ENCODE peak calls at places on chromosomes 4 and X, in nine cellular contexts. M, W, P, E, D, A, Z, S and U are unnamed samples.

GRCh38 chr4:101020956-101021355 is 326.4 kb downstream of the PPP3CA start:
- DNase-seq in M (no peak), W (peak), P (no peak), E (peak), D (no peak), A (peak), Z (no peak), S (no peak), U (no peak)

GRCh38 chr4:152950402-152951274 is 14.5 kb downstream of the FHDC1 start:
- DNase-seq in M (no peak), W (no peak), P (no peak), E (no peak), D (no peak), A (no peak), Z (no peak), S (no peak), U (no peak)

GRCh38 chr4:25884040-25884788 is 21.4 kb upstream of the SEL1L3 start:
- DNase-seq in M (no peak), W (peak), P (no peak), E (peak), D (no peak), A (peak), Z (no peak), S (peak), U (no peak)

GRCh38 chr4:163111588-163111987 is 55.1 kb downstream of the NAF1 start:
- DNase-seq in M (no peak), W (no peak), P (no peak), E (peak), D (no peak), A (peak), Z (no peak), S (no peak), U (no peak)

GRCh38 chrX:64867217-64867616 is 109.0 kb downstream of the ZC4H2 start:
- DNase-seq in M (no peak), W (no peak), P (no peak), E (no peak), D (no peak), A (no peak), Z (no peak), S (no peak), U (no peak)

GRCh38 chrX:38927592-38927991 is 126.3 kb downstream of the MID1IP1 start:
- DNase-seq in M (no peak), W (no peak), P (no peak), E (no peak), D (no peak), A (no peak), Z (no peak), S (no peak), U (no peak)

GRCh38 chrX:17459596-17459995 is 84.6 kb downstream of the NHS start:
- DNase-seq in M (no peak), W (peak), P (no peak), E (peak), D (no peak), A (peak), Z (no peak), S (peak), U (no peak)

GRCh38 chr4:40811886-40812857 is 62.4 kb downstream of the NSUN7 start:
- DNase-seq in M (no peak), W (peak), P (no peak), E (peak), D (no peak), A (no peak), Z (no peak), S (no peak), U (no peak)

GRCh38 chr4:149264093-149264733 is 551.4 kb downstream of the IQCM start:
- DNase-seq in M (no peak), W (peak), P (peak), E (peak), D (peak), A (peak), Z (peak), S (no peak), U (no peak)

GRCh38 chrX:100745806-100746537 is 14.1 kb upstream of the SYTL4 start:
- DNase-seq in M (no peak), W (no peak), P (no peak), E (no peak), D (no peak), A (no peak), Z (no peak), S (no peak), U (no peak)

GRCh38 chrX:2629316-2630168 is 61.6 kb upstream of the CD99 start:
- DNase-seq in M (no peak), W (no peak), P (no peak), E (no peak), D (no peak), A (no peak), Z (no peak), S (no peak), U (no peak)

GRCh38 chr4:86816463-86817107 is 32.6 kb downstream of the SLC10A6 start:
- DNase-seq in M (no peak), W (peak), P (no peak), E (peak), D (no peak), A (no peak), Z (no peak), S (peak), U (no peak)

GRCh38 chrX:47862680-47863079 is 26.0 kb downstream of the ZNF81 start:
- DNase-seq in M (no peak), W (no peak), P (no peak), E (no peak), D (no peak), A (no peak), Z (no peak), S (no peak), U (no peak)

GRCh38 chrX:40736170-40736505 is 796 bp upstream of the MED14 start:
- DNase-seq in M (no peak), W (no peak), P (no peak), E (no peak), D (peak), A (no peak), Z (no peak), S (no peak), U (no peak)

GRCh38 chrX:79524642-79525041 is 157.5 kb upstream of the ITM2A start:
- DNase-seq in M (no peak), W (no peak), P (no peak), E (no peak), D (no peak), A (no peak), Z (no peak), S (no peak), U (no peak)

GRCh38 chr4:40998680-40999358 is 215.5 kb downstream of the APBB2 start:
- DNase-seq in M (no peak), W (peak), P (no peak), E (no peak), D (no peak), A (peak), Z (no peak), S (no peak), U (no peak)

GRCh38 chr4:157806176-157806575 is 366.6 kb downstream of the GASK1B start:
- DNase-seq in M (no peak), W (no peak), P (no peak), E (no peak), D (no peak), A (no peak), Z (no peak), S (no peak), U (no peak)

GRCh38 chr4:186557061-186557460 is 1.7 kb upstream of the MTNR1A start:
- DNase-seq in M (no peak), W (peak), P (no peak), E (no peak), D (no peak), A (peak), Z (no peak), S (no peak), U (no peak)

GRCh38 chr4:26958925-26959653 is 98.4 kb downstream of the STIM2 start:
- DNase-seq in M (no peak), W (no peak), P (no peak), E (no peak), D (no peak), A (no peak), Z (no peak), S (no peak), U (no peak)

GRCh38 chr4:113050361-113050760 is 908 bp downstream of the ANK2 start:
- DNase-seq in M (no peak), W (no peak), P (no peak), E (no peak), D (no peak), A (no peak), Z (no peak), S (no peak), U (no peak)

GRCh38 chr4:101724093-101724492 is 66.4 kb upstream of the BANK1 start:
- DNase-seq in M (no peak), W (no peak), P (no peak), E (no peak), D (no peak), A (no peak), Z (no peak), S (no peak), U (no peak)

GRCh38 chrX:129719931-129720520 is 18.8 kb upstream of the XPNPEP2 start:
- DNase-seq in M (no peak), W (peak), P (no peak), E (no peak), D (no peak), A (no peak), Z (no peak), S (no peak), U (no peak)

GRCh38 chrX:65034641-65035450 is 58.6 kb upstream of the ZC4H2 start:
- DNase-seq in M (peak), W (peak), P (peak), E (peak), D (peak), A (peak), Z (peak), S (peak), U (peak)

GRCh38 chrX:1440506-1440905 is 12.2 kb downstream of the ASMTL start:
- DNase-seq in M (no peak), W (no peak), P (no peak), E (no peak), D (no peak), A (no peak), Z (no peak), S (no peak), U (no peak)

GRCh38 chr4:140748171-140748570 is 8.0 kb downstream of the TBC1D9 start:
- DNase-seq in M (no peak), W (no peak), P (no peak), E (no peak), D (no peak), A (no peak), Z (no peak), S (no peak), U (no peak)

GRCh38 chr4:86927843-86928395 is 6.9 kb upstream of the AFF1 start:
- DNase-seq in M (no peak), W (peak), P (peak), E (peak), D (no peak), A (peak), Z (no peak), S (peak), U (no peak)

GRCh38 chrX:149267878-149268813 is 237.0 kb downstream of the IDS start:
- DNase-seq in M (no peak), W (no peak), P (no peak), E (no peak), D (no peak), A (no peak), Z (no peak), S (no peak), U (no peak)

GRCh38 chr4:144709159-144709558 is 63.2 kb downstream of the HHIP start:
- DNase-seq in M (no peak), W (peak), P (no peak), E (peak), D (no peak), A (peak), Z (no peak), S (no peak), U (no peak)

GRCh38 chr4:1960170-1960825 is 48.5 kb downstream of the NELFA start:
- DNase-seq in M (no peak), W (peak), P (no peak), E (peak), D (no peak), A (peak), Z (no peak), S (no peak), U (no peak)

GRCh38 chr4:96558466-96558865 is 718.6 kb downstream of the PDHA2 start:
- DNase-seq in M (no peak), W (no peak), P (no peak), E (no peak), D (no peak), A (peak), Z (no peak), S (no peak), U (no peak)

GRCh38 chr4:113278324-113278934 is 229.0 kb downstream of the ANK2 start:
- DNase-seq in M (no peak), W (peak), P (peak), E (peak), D (peak), A (peak), Z (peak), S (no peak), U (peak)

GRCh38 chrX:9561199-9561598 is 96.3 kb downstream of the TBL1X start:
- DNase-seq in M (no peak), W (no peak), P (no peak), E (no peak), D (no peak), A (no peak), Z (no peak), S (no peak), U (no peak)

GRCh38 chr4:110106946-110107325 is 91.5 kb downstream of the ELOVL6 start:
- DNase-seq in M (no peak), W (peak), P (no peak), E (peak), D (no peak), A (peak), Z (no peak), S (no peak), U (peak)

GRCh38 chr4:21593268-21594002 is 355.1 kb downstream of the KCNIP4 start:
- DNase-seq in M (no peak), W (no peak), P (no peak), E (no peak), D (no peak), A (no peak), Z (peak), S (peak), U (no peak)

GRCh38 chrX:124211312-124211942 is 121.0 kb upstream of the TEX13D start:
- DNase-seq in M (no peak), W (peak), P (no peak), E (peak), D (no peak), A (no peak), Z (no peak), S (no peak), U (no peak)

GRCh38 chr4:74418063-74418670 is 26.8 kb upstream of the AREG start:
- DNase-seq in M (no peak), W (peak), P (no peak), E (peak), D (no peak), A (peak), Z (no peak), S (peak), U (no peak)

GRCh38 chr4:16706251-16706650 is 192.2 kb downstream of the LDB2 start:
- DNase-seq in M (no peak), W (no peak), P (no peak), E (no peak), D (no peak), A (no peak), Z (no peak), S (no peak), U (no peak)

GRCh38 chr4:57501715-57502114 is 391.5 kb upstream of the IGFBP7 start:
- DNase-seq in M (no peak), W (peak), P (no peak), E (peak), D (no peak), A (peak), Z (no peak), S (no peak), U (no peak)

GRCh38 chr4:122003335-122003734 is 51.5 kb upstream of the TRPC3 start:
- DNase-seq in M (no peak), W (peak), P (peak), E (peak), D (peak), A (peak), Z (peak), S (no peak), U (peak)
- TF ChIP-seq CTCF in M (peak), W (peak), P (peak), E (peak), D (peak), A (peak), Z (peak), S (peak), U (no peak)

GRCh38 chrX:107542500-107542899 is 85.8 kb upstream of the PRPS1 start:
- DNase-seq in M (no peak), W (peak), P (peak), E (peak), D (peak), A (peak), Z (peak), S (no peak), U (no peak)
- TF ChIP-seq CTCF in M (no peak), W (peak), P (peak), E (peak), D (peak), A (peak), Z (peak), S (no peak), U (no peak)

DNA sequence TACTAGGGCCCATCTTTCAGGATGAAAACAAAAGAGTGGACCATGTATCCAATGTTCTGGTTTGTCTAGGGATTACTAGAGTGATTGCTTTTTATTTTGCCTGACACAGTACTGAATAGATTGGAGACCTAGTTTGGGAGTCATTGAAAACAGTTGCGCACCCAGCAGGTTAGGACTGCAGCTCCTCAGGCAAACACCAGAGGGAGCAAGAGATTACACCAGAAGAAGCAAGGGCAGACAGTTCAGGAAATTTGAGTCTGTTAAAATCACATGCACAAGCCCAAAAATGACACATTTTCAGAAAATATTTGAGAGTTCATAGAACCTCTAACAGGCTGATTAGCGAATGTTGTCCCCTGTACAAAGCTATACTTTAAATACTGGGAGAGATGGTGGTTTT is 55.6 kb downstream of the CYLC1 start:
- DNase-seq in M (no peak), W (peak), P (no peak), E (no peak), D (peak), A (no peak), Z (peak), S (no peak), U (peak)
- TF ChIP-seq CTCF in M (peak), W (peak), P (peak), E (peak), D (peak), A (peak), Z (peak), S (peak), U (peak)

GRCh38 chr4:183722738-183723560 is 63.9 kb downstream of the TRAPPC11 start:
- DNase-seq in M (peak), W (peak), P (peak), E (peak), D (peak), A (peak), Z (peak), S (no peak), U (peak)
- TF ChIP-seq CTCF in M (no peak), W (no peak), P (no peak), E (no peak), D (peak), A (no peak), Z (no peak), S (no peak), U (peak)

DNA sequence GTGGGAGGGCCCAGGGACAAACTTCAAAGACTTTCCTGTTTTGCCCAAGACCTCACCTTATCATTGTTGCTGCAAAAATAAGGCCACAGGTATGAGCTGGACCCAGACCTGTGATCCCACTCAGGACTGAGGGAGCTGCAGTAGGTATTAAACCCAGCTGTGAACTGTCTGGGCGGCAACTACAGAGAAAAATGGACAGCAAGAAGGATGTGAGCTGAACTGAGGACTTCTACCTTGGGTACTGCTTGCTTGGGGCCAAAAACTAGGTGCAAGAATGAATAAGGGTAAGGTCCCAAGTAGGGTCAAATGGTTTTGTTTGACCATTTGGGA is 17.8 kb upstream of the GABRA4 start:
- DNase-seq in M (no peak), W (no peak), P (no peak), E (no peak), D (no peak), A (no peak), Z (no peak), S (no peak), U (no peak)
- TF ChIP-seq CTCF in M (no peak), W (no peak), P (no peak), E (no peak), D (no peak), A (no peak), Z (no peak), S (no peak), U (no peak)

GRCh38 chr4:77193511-77194236 is 36.7 kb downstream of the CCNG2 start:
- DNase-seq in M (peak), W (no peak), P (peak), E (no peak), D (no peak), A (no peak), Z (peak), S (no peak), U (peak)

GRCh38 chr4:77193046-77193445 is 36.0 kb downstream of the CCNG2 start:
- DNase-seq in M (no peak), W (no peak), P (no peak), E (no peak), D (no peak), A (no peak), Z (no peak), S (no peak), U (no peak)

GRCh38 chr4:77196866-77197265 is 39.9 kb downstream of the CCNG2 start:
- DNase-seq in M (no peak), W (no peak), P (no peak), E (no peak), D (no peak), A (no peak), Z (no peak), S (no peak), U (peak)

GRCh38 chr4:77194989-77195388 is 38.0 kb downstream of the CCNG2 start:
- DNase-seq in M (no peak), W (no peak), P (no peak), E (no peak), D (no peak), A (no peak), Z (no peak), S (no peak), U (no peak)

GRCh38 chr4:77194366-77194765 is 37.4 kb downstream of the CCNG2 start:
- DNase-seq in M (no peak), W (no peak), P (no peak), E (no peak), D (no peak), A (no peak), Z (no peak), S (no peak), U (peak)
- TF ChIP-seq CTCF in M (no peak), W (no peak), P (no peak), E (no peak), D (no peak), A (no peak), Z (no peak), S (no peak), U (no peak)

GRCh38 chrX:94937491-94937890 is 1263.5 kb downstream of the FAM133A start:
- DNase-seq in M (no peak), W (no peak), P (no peak), E (no peak), D (no peak), A (no peak), Z (no peak), S (no peak), U (no peak)
- TF ChIP-seq CTCF in M (no peak), W (no peak), P (no peak), E (no peak), D (no peak), A (no peak), Z (no peak), S (no peak), U (no peak)

DNA sequence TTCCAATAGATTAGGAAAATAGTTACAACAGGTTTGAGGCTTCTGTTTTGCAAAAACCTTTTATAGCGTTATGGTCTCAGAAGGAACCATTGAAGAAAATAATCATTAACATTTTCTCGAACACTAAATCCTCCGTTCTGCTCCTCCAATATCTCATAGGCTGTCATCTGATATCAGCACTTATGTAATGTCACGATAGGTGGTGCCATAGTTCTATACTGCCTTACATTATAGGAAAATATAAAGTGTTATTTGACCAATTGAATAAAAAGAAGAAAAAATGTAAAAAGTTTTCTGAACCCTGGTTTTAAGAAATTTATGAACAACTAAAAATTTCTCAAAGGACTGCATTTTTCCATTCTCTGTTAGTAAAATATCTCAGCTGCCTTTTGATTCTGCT is 291.4 kb downstream of the RPA4 start:
- DNase-seq in M (no peak), W (no peak), P (no peak), E (no peak), D (no peak), A (no peak), Z (no peak), S (no peak), U (no peak)
- TF ChIP-seq CTCF in M (no peak), W (no peak), P (no peak), E (no peak), D (no peak), A (no peak), Z (peak), S (no peak), U (no peak)

GRCh38 chr4:93788712-93789111 is 39.8 kb upstream of the ATOH1 start:
- DNase-seq in M (no peak), W (peak), P (no peak), E (peak), D (no peak), A (peak), Z (peak), S (no peak), U (peak)

GRCh38 chr4:93791570-93792195 is 36.9 kb upstream of the ATOH1 start:
- DNase-seq in M (no peak), W (peak), P (peak), E (peak), D (peak), A (peak), Z (peak), S (no peak), U (peak)

GRCh38 chr4:93781198-93781597 is 47.4 kb upstream of the ATOH1 start:
- DNase-seq in M (no peak), W (no peak), P (no peak), E (no peak), D (no peak), A (no peak), Z (no peak), S (no peak), U (no peak)

GRCh38 chr4:93786149-93786548 is 42.4 kb upstream of the ATOH1 start:
- DNase-seq in M (no peak), W (no peak), P (no peak), E (no peak), D (no peak), A (no peak), Z (no peak), S (no peak), U (no peak)
- TF ChIP-seq CTCF in M (no peak), W (no peak), P (no peak), E (no peak), D (no peak), A (no peak), Z (no peak), S (no peak), U (no peak)

GRCh38 chr4:127604949-127605709 is 27.6 kb upstream of the INTU start:
- DNase-seq in M (no peak), W (peak), P (peak), E (peak), D (no peak), A (no peak), Z (no peak), S (no peak), U (peak)
- TF ChIP-seq CTCF in M (no peak), W (peak), P (peak), E (peak), D (peak), A (no peak), Z (peak), S (peak), U (no peak)